ENCODE peak calls at places on chromosomes 12 and 14, in six cellular contexts. D, W, C, T, F and U are unnamed samples.
A peak's percentile ranks its signal among the peaks of the same experiment; 100 is the strongest.

GRCh38 chr12:94615284-94616216 is 34.8 kb downstream of the TMCC3 start:
- DNase-seq in D (peak; percentile 69), W (peak; percentile 90), C (peak; percentile 35), T (no peak), F (peak; percentile 53), U (no peak)

GRCh38 chr12:12008232-12008850 is 62.4 kb upstream of the BCL2L14 start:
- DNase-seq in D (no peak), W (no peak), C (no peak), T (peak; percentile 63), F (no peak), U (no peak)

GRCh38 chr12:105220150-105220928 is 15.6 kb downstream of the APPL2 start:
- DNase-seq in D (no peak), W (no peak), C (no peak), T (no peak), F (no peak), U (no peak)

GRCh38 chr14:86852530-86852929 is 1140.5 kb downstream of the GALC start:
- DNase-seq in D (peak; percentile 50), W (no peak), C (no peak), T (no peak), F (no peak), U (no peak)

GRCh38 chr12:52942914-52943207 is 6.1 kb upstream of the KRT18 start:
- DNase-seq in D (no peak), W (no peak), C (no peak), T (no peak), F (no peak), U (no peak)

GRCh38 chr12:130514149-130514551 is 176.5 kb downstream of the PIWIL1 start:
- DNase-seq in D (no peak), W (no peak), C (no peak), T (peak; percentile 78), F (no peak), U (no peak)

GRCh38 chr14:99037777-99038176 is 234.2 kb downstream of the BCL11B start:
- DNase-seq in D (no peak), W (no peak), C (no peak), T (peak; percentile 62), F (no peak), U (no peak)

GRCh38 chr12:128820723-128821432 is 2.9 kb downstream of the SLC15A4 start:
- DNase-seq in D (no peak), W (no peak), C (no peak), T (no peak), F (no peak), U (no peak)

GRCh38 chr12:25083211-25083610 is 111.7 kb downstream of the DNAI7 start:
- DNase-seq in D (no peak), W (no peak), C (no peak), T (no peak), F (no peak), U (no peak)

GRCh38 chr14:68466491-68466977 is 326.3 kb downstream of the ZFP36L1 start:
- DNase-seq in D (peak; percentile 91), W (peak; percentile 96), C (peak; percentile 63), T (no peak), F (peak; percentile 84), U (no peak)

GRCh38 chr14:64628940-64629403 is 75.3 kb upstream of the PLEKHG3 start:
- DNase-seq in D (peak; percentile 93), W (peak; percentile 92), C (no peak), T (no peak), F (peak; percentile 83), U (no peak)

GRCh38 chr12:4813741-4814140 is 93.5 kb downstream of the GALNT8 start:
- DNase-seq in D (no peak), W (no peak), C (no peak), T (no peak), F (no peak), U (no peak)

GRCh38 chr12:752673-753400 is 458 bp downstream of the WNK1 start:
- DNase-seq in D (peak; percentile 48), W (peak; percentile 36), C (no peak), T (peak; percentile 39), F (no peak), U (peak; percentile 60)

GRCh38 chr12:32863128-32863527 is 33.4 kb downstream of the PKP2 start:
- DNase-seq in D (no peak), W (no peak), C (no peak), T (no peak), F (no peak), U (no peak)

GRCh38 chr12:132395908-132396305 is 66.5 kb upstream of the GALNT9 start:
- DNase-seq in D (no peak), W (no peak), C (no peak), T (no peak), F (no peak), U (no peak)

GRCh38 chr14:61479746-61480502 is 158.5 kb downstream of the PRKCH start:
- DNase-seq in D (no peak), W (peak; percentile 84), C (no peak), T (no peak), F (no peak), U (peak; percentile 15)

GRCh38 chr12:102957339-102958050 is at the start of gene ASCL1:
- DNase-seq in D (peak; percentile 18), W (no peak), C (no peak), T (peak; percentile 78), F (no peak), U (peak; percentile 34)

GRCh38 chr12:116659771-116660481 is 77.9 kb downstream of the SPRING1 start:
- DNase-seq in D (no peak), W (peak; percentile 92), C (no peak), T (no peak), F (no peak), U (no peak)

GRCh38 chr14:101554991-101555668 is 6.2 kb upstream of the DIO3 start:
- DNase-seq in D (no peak), W (no peak), C (peak; percentile 14), T (no peak), F (no peak), U (no peak)

GRCh38 chr12:124847675-124848074 is 16.0 kb downstream of the SCARB1 start:
- DNase-seq in D (no peak), W (no peak), C (peak; percentile 63), T (no peak), F (no peak), U (no peak)

GRCh38 chr14:76953196-76953945 is 75.1 kb downstream of the IRF2BPL start:
- DNase-seq in D (peak; percentile 82), W (peak; percentile 98), C (peak; percentile 45), T (no peak), F (peak; percentile 90), U (no peak)

GRCh38 chr14:76954371-76954770 is 74.1 kb downstream of the IRF2BPL start:
- DNase-seq in D (no peak), W (peak; percentile 37), C (no peak), T (no peak), F (no peak), U (no peak)

GRCh38 chr14:76955575-76956252 is 72.8 kb downstream of the IRF2BPL start:
- DNase-seq in D (peak; percentile 39), W (peak; percentile 75), C (peak; percentile 59), T (peak; percentile 73), F (no peak), U (peak; percentile 27)

GRCh38 chr14:76956253-76957090 is 72.0 kb downstream of the IRF2BPL start:
- DNase-seq in D (peak; percentile 94), W (peak; percentile 99), C (peak; percentile 89), T (peak; percentile 98), F (peak; percentile 66), U (peak; percentile 85)

DNA sequence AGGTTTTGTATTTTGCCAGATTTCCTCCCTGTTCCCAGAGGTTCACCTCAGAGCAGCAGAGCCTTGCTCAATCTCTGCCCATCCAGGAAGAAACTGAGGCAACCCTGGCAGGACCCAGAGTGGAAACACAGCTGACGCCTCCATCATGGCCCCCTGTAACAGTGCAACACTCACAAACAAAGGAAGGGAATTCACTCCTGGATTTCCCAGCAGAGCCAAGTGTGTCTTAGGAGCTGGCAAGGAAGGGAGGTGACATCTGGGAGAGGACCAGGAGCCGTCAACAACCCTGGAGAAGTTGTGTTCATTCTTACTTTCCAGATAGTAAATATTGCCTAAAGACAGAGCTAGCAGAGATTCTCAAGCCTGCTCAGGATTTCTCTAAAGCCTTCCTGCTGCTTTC is 73.7 kb downstream of the IRF2BPL start:
- DNase-seq in D (no peak), W (no peak), C (no peak), T (no peak), F (no peak), U (no peak)
- H3K4me2 ChIP-seq in D (peak overlapping the region; percentile 33), W (peak overlapping the region; percentile 80), C (peak overlapping the region; percentile 6), T (no peak overlapping the region), F (peak overlapping the region; percentile 91), U (no peak overlapping the region)

DNA sequence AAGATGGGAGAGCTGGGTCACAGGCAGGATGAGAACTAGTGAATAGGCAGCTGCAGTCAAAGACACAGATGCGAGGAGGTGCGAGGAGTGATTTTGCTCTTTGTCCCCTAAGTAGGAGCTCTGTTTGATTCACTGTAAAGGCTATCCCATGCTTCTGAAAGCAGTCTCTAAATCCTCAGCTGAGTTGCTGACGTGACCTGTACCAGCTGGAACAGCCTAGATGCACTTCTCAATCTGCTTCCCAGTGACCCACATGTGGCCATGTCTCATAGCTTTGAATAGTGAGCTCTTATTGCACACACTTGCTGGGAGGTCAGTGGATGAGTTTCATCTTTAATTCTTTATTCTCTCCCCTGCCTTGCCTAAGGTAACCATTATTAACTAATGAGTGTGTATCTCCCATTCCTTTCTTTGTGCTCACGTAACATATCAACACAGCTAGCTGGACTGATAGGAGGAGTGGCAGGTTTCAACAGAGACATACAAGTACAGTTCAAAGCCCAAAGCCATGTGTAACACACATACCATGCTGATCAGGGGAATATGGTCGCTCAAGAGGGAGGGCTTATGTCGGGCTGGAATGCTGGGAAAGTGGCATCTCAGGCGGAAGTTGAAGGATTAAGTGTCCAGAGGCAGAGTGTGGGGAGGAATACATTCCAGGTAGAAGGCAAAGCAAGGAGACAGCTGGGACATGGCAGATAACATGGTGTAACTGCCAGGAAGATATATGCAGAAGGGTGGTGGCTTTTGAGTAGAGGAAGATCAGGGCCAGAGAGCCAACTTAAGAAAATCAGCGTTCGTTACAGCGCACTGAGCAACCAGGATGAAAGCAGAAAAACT is 15.4 kb upstream of the YY1 start:
- DNase-seq in D (no peak), W (no peak), C (peak; percentile 84), T (no peak), F (no peak), U (no peak)
- H3K4me2 ChIP-seq in D (no peak overlapping the region), W (no peak overlapping the region), C (peak overlapping the region; percentile 96), T (no peak overlapping the region), F (no peak overlapping the region), U (no peak overlapping the region)

DNA sequence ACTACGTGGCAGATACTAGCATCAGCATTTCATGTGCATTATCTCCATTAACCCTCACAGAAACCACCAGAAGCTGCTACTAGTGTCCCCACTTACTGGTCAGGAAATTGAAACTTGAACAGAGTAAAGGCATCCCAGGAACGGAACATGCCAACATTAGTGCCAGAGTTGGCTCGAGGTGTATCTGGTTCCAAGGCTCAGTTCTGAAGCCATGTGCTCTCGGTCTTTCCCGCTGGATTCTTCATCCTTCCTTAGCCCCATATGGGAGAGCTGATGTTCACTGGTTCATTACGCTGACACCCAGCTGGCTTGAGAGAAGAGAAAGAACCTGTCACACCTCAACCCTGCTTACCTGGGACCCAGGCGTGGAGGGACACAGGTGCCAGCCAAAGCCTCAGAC is 91.5 kb downstream of the TBX5 start:
- DNase-seq in D (no peak), W (no peak), C (no peak), T (no peak), F (no peak), U (no peak)
- H3K4me2 ChIP-seq in D (no peak overlapping the region), W (no peak overlapping the region), C (no peak overlapping the region), T (no peak overlapping the region), F (no peak overlapping the region), U (no peak overlapping the region)

DNA sequence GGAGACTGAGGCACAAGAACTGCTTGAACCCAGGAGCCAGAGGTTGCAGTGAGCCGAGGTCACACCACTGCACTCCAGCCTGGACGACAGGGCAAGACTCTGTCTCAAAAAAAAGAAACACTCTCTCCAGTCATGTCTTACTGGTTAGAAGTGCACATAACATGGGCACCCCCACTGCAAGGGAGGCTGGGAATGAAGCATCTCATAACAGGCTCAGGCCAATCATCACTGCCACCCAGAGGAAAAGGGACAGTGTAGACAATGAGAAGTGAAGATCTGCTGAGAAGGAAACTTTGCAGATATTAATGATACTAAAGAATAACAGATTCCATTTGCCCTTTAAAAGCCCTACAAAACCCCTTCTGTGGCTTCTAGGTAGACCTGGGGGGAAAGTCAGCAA is 66.9 kb downstream of the ITPK1 start:
- DNase-seq in D (no peak), W (no peak), C (no peak), T (no peak), F (no peak), U (no peak)
- H3K4me2 ChIP-seq in D (no peak overlapping the region), W (peak overlapping the region; percentile 24), C (no peak overlapping the region), T (no peak overlapping the region), F (peak overlapping the region; percentile 73), U (no peak overlapping the region)